ENCODE peak calls at places on chromosomes 1 and 21, in nine cellular contexts. Z, H, A, E, K, X, R, Y and J are unnamed samples.

GRCh38 chr1:8314346-8315280 is 3.3 kb upstream of the SLC45A1 start:
- DNase-seq in Z (peak; percentile 81), H (peak; percentile 68), A (peak; percentile 52), E (peak; percentile 91), K (peak; percentile 79), X (no peak), R (no peak), Y (peak; percentile 52), J (peak; percentile 80)

GRCh38 chr21:38621132-38621531 is 122.9 kb upstream of the ERG start:
- DNase-seq in Z (no peak), H (no peak), A (no peak), E (no peak), K (no peak), X (no peak), R (no peak), Y (no peak), J (no peak)

GRCh38 chr1:197838836-197839235 is 63.6 kb upstream of the DENND1B start:
- DNase-seq in Z (peak; percentile 68), H (no peak), A (peak; percentile 41), E (no peak), K (no peak), X (no peak), R (no peak), Y (peak; percentile 50), J (peak; percentile 82)

GRCh38 chr1:99808391-99809115 is 41.6 kb upstream of the AGL start:
- DNase-seq in Z (peak; percentile 95), H (no peak), A (peak; percentile 91), E (peak; percentile 91), K (peak; percentile 71), X (no peak), R (no peak), Y (peak; percentile 88), J (peak; percentile 92)

GRCh38 chr21:42421018-42421793 is 17.5 kb downstream of the UBASH3A start:
- DNase-seq in Z (no peak), H (no peak), A (no peak), E (peak; percentile 28), K (no peak), X (no peak), R (no peak), Y (no peak), J (no peak)

GRCh38 chr21:35086357-35086756 is 37.3 kb upstream of the RUNX1 start:
- DNase-seq in Z (peak; percentile 59), H (no peak), A (no peak), E (no peak), K (no peak), X (no peak), R (no peak), Y (no peak), J (peak; percentile 20)

GRCh38 chr1:180206581-180206980 is 23.5 kb upstream of the LHX4 start:
- DNase-seq in Z (no peak), H (no peak), A (no peak), E (no peak), K (no peak), X (no peak), R (no peak), Y (no peak), J (no peak)

GRCh38 chr1:151720974-151721787 is at the start of gene RIIAD1:
- DNase-seq in Z (peak; percentile 8), H (peak; percentile 51), A (no peak), E (peak; percentile 44), K (peak; percentile 28), X (no peak), R (no peak), Y (no peak), J (no peak)

GRCh38 chr1:27868556-27868931 is 3.8 kb upstream of the THEMIS2 start:
- DNase-seq in Z (no peak), H (no peak), A (no peak), E (no peak), K (no peak), X (no peak), R (peak; percentile 54), Y (no peak), J (no peak)

GRCh38 chr1:27872059-27872801 is at the start of gene THEMIS2:
- DNase-seq in Z (no peak), H (peak; percentile 78), A (no peak), E (peak; percentile 63), K (peak; percentile 46), X (no peak), R (peak; percentile 92), Y (no peak), J (peak; percentile 33)

GRCh38 chr1:27869719-27870085 is 2.6 kb upstream of the THEMIS2 start:
- DNase-seq in Z (no peak), H (no peak), A (no peak), E (no peak), K (no peak), X (no peak), R (peak; percentile 10), Y (no peak), J (no peak)

GRCh38 chr1:27872802-27873665 is 690 bp downstream of the THEMIS2 start:
- DNase-seq in Z (no peak), H (no peak), A (no peak), E (no peak), K (no peak), X (no peak), R (peak; percentile 69), Y (no peak), J (peak; percentile 39)

DNA sequence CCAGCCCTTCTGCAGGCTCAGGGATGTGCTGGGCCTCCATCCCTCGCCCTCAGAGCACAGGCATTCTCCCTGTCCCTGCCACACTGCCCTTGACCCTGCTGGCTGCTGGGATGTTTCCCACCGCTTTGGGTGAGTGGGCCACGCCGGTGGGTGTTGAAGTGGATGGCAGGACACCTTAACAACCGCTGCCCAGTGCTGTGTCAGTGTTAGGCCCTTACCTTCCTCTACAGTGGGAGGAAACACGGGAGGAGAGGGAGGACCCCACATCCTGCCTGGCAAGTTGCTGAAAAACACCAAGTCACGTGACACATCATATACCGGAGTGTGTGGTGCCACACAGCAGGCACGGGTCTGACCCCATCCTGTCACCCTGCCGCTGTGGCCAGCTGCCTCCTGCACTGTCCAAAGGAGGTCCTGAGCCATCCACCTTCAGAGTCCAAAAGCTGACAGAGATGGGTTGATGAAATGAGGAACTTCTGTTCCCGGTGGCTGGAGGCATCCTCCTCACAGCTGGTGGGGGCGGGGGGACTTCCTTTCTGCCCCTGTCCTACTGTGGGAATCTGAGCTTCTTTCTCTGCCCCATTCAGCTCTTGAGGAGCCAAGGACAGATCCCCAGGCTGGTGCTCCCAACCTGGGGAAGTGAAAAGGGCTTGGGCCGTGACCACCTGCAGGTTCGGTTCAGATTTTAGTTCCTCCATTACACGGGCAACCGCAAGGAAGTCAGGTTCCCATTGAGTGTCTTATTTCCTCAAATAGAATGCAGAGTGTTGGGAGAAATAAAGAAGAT is 3.2 kb upstream of the THEMIS2 start:
- DNase-seq in Z (no peak), H (peak; percentile 26), A (no peak), E (no peak), K (no peak), X (no peak), R (peak; percentile 78), Y (no peak), J (no peak)
- TF ChIP-seq CTCF in Z (no peak), H (no peak), A (no peak), E (no peak), K (no peak), X (no peak), R (no peak), Y (no peak), J (no peak)

GRCh38 chr1:42732126-42732680 is 7.8 kb downstream of the CLDN19 start:
- DNase-seq in Z (peak; percentile 26), H (no peak), A (no peak), E (no peak), K (no peak), X (peak; percentile 14), R (no peak), Y (no peak), J (no peak)

GRCh38 chr1:42733415-42734200 is 6.4 kb downstream of the CLDN19 start:
- DNase-seq in Z (no peak), H (no peak), A (no peak), E (no peak), K (no peak), X (peak; percentile 40), R (no peak), Y (no peak), J (no peak)

GRCh38 chr1:42730002-42730401 is 10.0 kb downstream of the CLDN19 start:
- DNase-seq in Z (no peak), H (no peak), A (no peak), E (no peak), K (no peak), X (peak; percentile 17), R (no peak), Y (no peak), J (no peak)

GRCh38 chr1:42734201-42735035 is 5.6 kb downstream of the CLDN19 start:
- DNase-seq in Z (no peak), H (no peak), A (no peak), E (peak; percentile 46), K (no peak), X (peak; percentile 14), R (no peak), Y (no peak), J (no peak)

DNA sequence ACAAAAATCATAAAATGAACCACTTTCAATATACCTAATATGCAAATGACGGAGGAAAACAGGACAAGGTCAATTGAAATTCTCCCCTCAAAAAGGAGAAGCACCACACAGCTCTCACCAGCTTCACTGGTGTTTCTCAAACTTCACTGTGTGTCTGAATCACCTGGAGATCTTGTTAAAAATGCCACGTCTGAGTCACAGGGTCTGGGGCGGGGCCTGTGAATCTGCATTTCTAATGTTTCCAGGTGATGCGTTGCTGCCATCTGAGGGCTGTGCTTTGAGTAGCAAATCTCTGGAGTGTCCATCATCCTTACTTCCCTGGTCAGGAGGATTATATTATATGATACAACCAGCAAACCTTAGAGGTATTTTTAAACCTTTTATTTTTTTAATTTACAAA is 9.0 kb downstream of the CLDN19 start:
- DNase-seq in Z (peak; percentile 11), H (no peak), A (no peak), E (no peak), K (no peak), X (peak; percentile 35), R (no peak), Y (no peak), J (no peak)
- TF ChIP-seq CTCF in Z (no peak), H (no peak), A (no peak), E (peak; percentile 17), K (no peak), X (no peak), R (no peak), Y (no peak), J (no peak)

DNA sequence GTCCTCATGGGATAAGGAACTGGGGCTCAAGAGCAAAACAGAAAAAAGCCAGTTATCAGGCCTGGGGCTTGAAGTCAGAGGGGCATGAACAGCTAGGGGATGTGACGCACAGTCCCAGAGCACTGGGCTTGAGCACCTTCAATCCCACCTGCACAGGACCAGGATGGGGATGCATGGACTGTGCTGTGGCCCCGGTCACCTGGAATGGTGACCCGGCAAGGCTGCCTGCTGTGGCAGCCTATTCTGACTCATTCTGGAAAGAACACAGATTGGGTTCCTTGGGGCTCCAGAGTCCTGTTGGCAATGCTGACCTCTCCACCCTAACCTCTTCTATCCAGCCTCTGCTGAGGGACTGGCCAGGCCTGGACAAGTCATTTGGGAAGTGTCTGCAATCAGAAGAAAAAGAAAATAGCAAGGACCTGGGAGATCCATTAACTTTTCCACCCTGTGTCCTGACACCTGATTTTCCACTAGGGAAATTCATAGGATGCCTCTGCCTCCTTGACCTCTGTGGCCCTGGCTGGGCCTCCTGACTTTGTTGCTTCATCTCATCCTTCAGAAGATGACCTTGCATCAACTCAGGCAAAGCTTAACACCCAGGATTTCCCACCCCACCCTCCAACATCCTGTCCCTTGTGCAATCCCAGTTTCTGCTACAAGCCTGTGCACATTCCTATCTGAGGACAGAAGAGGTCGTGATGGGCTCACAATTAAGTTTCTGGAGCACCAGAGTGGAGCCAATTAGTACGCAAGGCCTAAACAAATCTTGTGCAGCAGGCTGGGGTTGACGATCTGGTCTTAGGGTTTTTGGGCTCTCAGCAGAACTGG is 17.9 kb upstream of the FMOD start:
- DNase-seq in Z (peak; percentile 92), H (peak; percentile 56), A (no peak), E (peak; percentile 72), K (peak; percentile 92), X (peak; percentile 87), R (no peak), Y (peak; percentile 58), J (peak; percentile 97)
- TF ChIP-seq CTCF in Z (peak; percentile 62), H (peak; percentile 73), A (peak; percentile 41), E (peak; percentile 42), K (peak; percentile 81), X (peak; percentile 29), R (peak; percentile 30), Y (peak; percentile 41), J (peak; percentile 62)

GRCh38 chr1:53172751-53173498 is 23.7 kb upstream of the CPT2 start:
- DNase-seq in Z (peak; percentile 75), H (no peak), A (no peak), E (no peak), K (no peak), X (no peak), R (no peak), Y (no peak), J (no peak)
- TF ChIP-seq CTCF in Z (peak; percentile 45), H (peak; percentile 17), A (peak; percentile 22), E (peak; percentile 22), K (peak; percentile 15), X (no peak), R (no peak), Y (peak; percentile 38), J (peak; percentile 41)